ENCODE peak calls at places on chromosomes 5 and 9, in ten cellular contexts. H is AG04449; X is fibroblast of pulmonary artery; V is epithelial cell of proximal tubule; E is pancreas; K is heart left ventricle; R is neural crest cell; D is foreskin fibroblast; L is IMR-90; C is CD8-positive, alpha-beta T cell. U is an unnamed sample.

GRCh38 chr9:2291980-2292704 is 277.0 kb downstream of the SMARCA2 start:
- DNase-seq in H (no peak), X (peak), V (peak), E (no peak), K (no peak), R (no peak), D (peak), L (no peak), C (no peak), U (no peak)

GRCh38 chr9:98047002-98047401 is 9.5 kb upstream of the NANS start:
- DNase-seq in H (no peak), X (no peak), V (no peak), E (no peak), K (no peak), R (no peak), D (no peak), L (no peak), C (no peak), U (no peak)

GRCh38 chr5:91848453-91848852 is 465.3 kb upstream of the ARRDC3 start:
- DNase-seq in H (peak), X (peak), V (peak), E (no peak), K (no peak), R (no peak), D (peak), L (peak), C (no peak), U (peak)

GRCh38 chr9:121662896-121663580 is 11.6 kb downstream of the DAB2IP start:
- DNase-seq in H (no peak), X (no peak), V (no peak), E (peak), K (peak), R (no peak), D (no peak), L (no peak), C (no peak), U (no peak)

GRCh38 chr5:175466700-175467318 is 11.6 kb upstream of the SFXN1 start:
- DNase-seq in H (no peak), X (peak), V (no peak), E (no peak), K (no peak), R (no peak), D (no peak), L (no peak), C (no peak), U (no peak)

GRCh38 chr5:137453476-137454080 is 45.5 kb downstream of the SPOCK1 start:
- DNase-seq in H (no peak), X (peak), V (no peak), E (no peak), K (no peak), R (peak), D (peak), L (peak), C (no peak), U (peak)

GRCh38 chr5:78543292-78543691 is 105.3 kb downstream of the LHFPL2 start:
- DNase-seq in H (no peak), X (no peak), V (no peak), E (no peak), K (no peak), R (no peak), D (no peak), L (no peak), C (no peak), U (no peak)

GRCh38 chr9:114583371-114583770 is 4.2 kb upstream of the ATP6V1G1 start:
- DNase-seq in H (no peak), X (no peak), V (no peak), E (no peak), K (no peak), R (no peak), D (no peak), L (no peak), C (no peak), U (no peak)

GRCh38 chr5:57577432-57578175 is 95.0 kb upstream of the ACTBL2 start:
- DNase-seq in H (no peak), X (no peak), V (no peak), E (no peak), K (no peak), R (no peak), D (no peak), L (no peak), C (no peak), U (no peak)

GRCh38 chr5:31291323-31291854 is 97.9 kb downstream of the CDH6 start:
- DNase-seq in H (no peak), X (peak), V (no peak), E (no peak), K (no peak), R (no peak), D (peak), L (no peak), C (no peak), U (no peak)

GRCh38 chr5:15183520-15183919 is 311.9 kb upstream of the ANKH start:
- DNase-seq in H (no peak), X (peak), V (no peak), E (no peak), K (no peak), R (no peak), D (peak), L (peak), C (no peak), U (no peak)

GRCh38 chr9:78958887-78959286 is 612.9 kb upstream of the TLE4 start:
- DNase-seq in H (no peak), X (no peak), V (no peak), E (no peak), K (no peak), R (no peak), D (no peak), L (no peak), C (no peak), U (no peak)

GRCh38 chr5:154371687-154372086 is 74.1 kb upstream of the SAP30L start:
- DNase-seq in H (peak), X (peak), V (no peak), E (no peak), K (no peak), R (no peak), D (peak), L (peak), C (no peak), U (no peak)

GRCh38 chr5:5533927-5534326 is 111.5 kb downstream of the ICE1 start:
- DNase-seq in H (no peak), X (no peak), V (no peak), E (no peak), K (no peak), R (no peak), D (no peak), L (no peak), C (no peak), U (no peak)

GRCh38 chr9:4290427-4290837 is 9.4 kb downstream of the GLIS3 start:
- DNase-seq in H (no peak), X (no peak), V (no peak), E (no peak), K (no peak), R (no peak), D (peak), L (no peak), C (no peak), U (no peak)

GRCh38 chr5:8730194-8730593 is 815.7 kb downstream of the SEMA5A start:
- DNase-seq in H (peak), X (peak), V (no peak), E (no peak), K (no peak), R (no peak), D (peak), L (peak), C (no peak), U (no peak)

GRCh38 chr9:21994526-21994995 is at the start of gene CDKN2B-AS1:
- DNase-seq in H (no peak), X (peak), V (no peak), E (peak), K (peak), R (no peak), D (peak), L (peak), C (no peak), U (no peak)

GRCh38 chr5:4700886-4701285 is 439.2 kb upstream of the ADAMTS16 start:
- DNase-seq in H (no peak), X (no peak), V (peak), E (no peak), K (no peak), R (no peak), D (no peak), L (no peak), C (no peak), U (peak)

GRCh38 chr9:126988857-126989256 is 74.3 kb downstream of the RALGPS1 start:
- DNase-seq in H (no peak), X (no peak), V (no peak), E (no peak), K (no peak), R (no peak), D (no peak), L (no peak), C (no peak), U (no peak)

GRCh38 chr5:36162810-36163486 is 11.0 kb downstream of the SKP2 start:
- DNase-seq in H (no peak), X (no peak), V (no peak), E (no peak), K (no peak), R (no peak), D (no peak), L (no peak), C (no peak), U (no peak)

GRCh38 chr9:5688109-5688508 is 59.2 kb downstream of the RIC1 start:
- DNase-seq in H (no peak), X (peak), V (peak), E (no peak), K (no peak), R (no peak), D (peak), L (peak), C (no peak), U (no peak)

GRCh38 chr5:54988218-54988617 is 2.8 kb upstream of the ESM1 start:
- DNase-seq in H (no peak), X (no peak), V (no peak), E (no peak), K (no peak), R (no peak), D (no peak), L (no peak), C (no peak), U (no peak)

GRCh38 chr5:54986269-54986654 is 869 bp upstream of the ESM1 start:
- DNase-seq in H (no peak), X (no peak), V (no peak), E (no peak), K (no peak), R (no peak), D (no peak), L (no peak), C (no peak), U (no peak)

GRCh38 chr5:54981928-54982327 is 3.5 kb downstream of the ESM1 start:
- DNase-seq in H (no peak), X (no peak), V (no peak), E (no peak), K (no peak), R (no peak), D (no peak), L (no peak), C (no peak), U (no peak)

GRCh38 chr5:54988817-54989216 is 3.4 kb upstream of the ESM1 start:
- DNase-seq in H (no peak), X (no peak), V (no peak), E (no peak), K (no peak), R (no peak), D (no peak), L (no peak), C (no peak), U (no peak)

GRCh38 chr5:54985301-54986268 is at the start of gene ESM1:
- DNase-seq in H (no peak), X (peak), V (no peak), E (no peak), K (no peak), R (no peak), D (peak), L (peak), C (no peak), U (peak)
- TF ChIP-seq CTCF in H (peak), X (no peak), V (no peak), E (no peak), K (no peak), R (no peak), D (no peak), L (no peak), C (no peak), U (no peak)

GRCh38 chr9:95044731-95045508 is 272.6 kb downstream of the FANCC start:
- DNase-seq in H (no peak), X (no peak), V (no peak), E (peak), K (no peak), R (peak), D (peak), L (no peak), C (no peak), U (no peak)
- TF ChIP-seq CTCF in H (no peak), X (no peak), V (peak), E (peak), K (peak), R (peak), D (no peak), L (peak), C (no peak), U (peak)

DNA sequence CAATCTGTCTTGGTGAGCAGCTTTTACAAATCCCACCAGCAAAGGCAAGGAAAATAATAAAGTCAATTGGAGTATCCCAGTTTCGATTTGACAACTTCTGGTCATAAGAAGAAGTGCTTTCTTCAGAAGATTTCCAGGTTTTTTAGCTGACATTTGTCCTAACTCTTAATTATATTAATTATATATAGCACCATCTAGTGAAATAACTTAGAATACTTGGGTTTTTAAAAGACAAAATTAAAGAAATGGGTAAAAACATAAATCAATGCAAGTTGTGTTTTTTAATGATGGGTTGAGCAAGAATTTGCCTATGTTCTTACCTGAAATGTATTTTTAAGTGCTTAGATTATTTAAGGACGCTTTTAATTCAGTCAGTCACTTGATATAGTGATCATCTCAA is 421.8 kb downstream of the ACTL7B start:
- DNase-seq in H (no peak), X (no peak), V (no peak), E (no peak), K (no peak), R (no peak), D (peak), L (no peak), C (no peak), U (no peak)
- TF ChIP-seq CTCF in H (no peak), X (no peak), V (no peak), E (no peak), K (no peak), R (no peak), D (no peak), L (no peak), C (no peak), U (no peak)

GRCh38 chr5:102670224-102670836 is 84.8 kb upstream of the PAM start:
- DNase-seq in H (no peak), X (peak), V (no peak), E (no peak), K (peak), R (peak), D (peak), L (no peak), C (no peak), U (no peak)
- TF ChIP-seq CTCF in H (peak), X (peak), V (peak), E (peak), K (peak), R (peak), D (peak), L (peak), C (no peak), U (peak)

GRCh38 chr9:13902286-13902685 is 411.7 kb downstream of the NFIB start:
- DNase-seq in H (no peak), X (no peak), V (no peak), E (no peak), K (no peak), R (no peak), D (no peak), L (no peak), C (no peak), U (no peak)
- TF ChIP-seq CTCF in H (no peak), X (no peak), V (no peak), E (no peak), K (no peak), R (no peak), D (no peak), L (no peak), C (peak), U (no peak)

GRCh38 chr9:31839273-31839672 is 545.2 kb upstream of the ACO1 start:
- DNase-seq in H (no peak), X (peak), V (no peak), E (no peak), K (no peak), R (no peak), D (no peak), L (no peak), C (no peak), U (no peak)
- TF ChIP-seq CTCF in H (no peak), X (no peak), V (peak), E (no peak), K (no peak), R (no peak), D (no peak), L (no peak), C (no peak), U (peak)

GRCh38 chr5:56102885-56103284 is 108.1 kb upstream of the IL6ST start:
- DNase-seq in H (no peak), X (no peak), V (peak), E (no peak), K (no peak), R (no peak), D (no peak), L (peak), C (no peak), U (no peak)

GRCh38 chr5:56110646-56111403 is 116.1 kb upstream of the IL6ST start:
- DNase-seq in H (no peak), X (peak), V (no peak), E (no peak), K (no peak), R (no peak), D (peak), L (peak), C (no peak), U (no peak)

GRCh38 chr5:56108212-56108611 is 113.4 kb upstream of the IL6ST start:
- DNase-seq in H (no peak), X (no peak), V (no peak), E (no peak), K (no peak), R (no peak), D (no peak), L (no peak), C (no peak), U (no peak)

GRCh38 chr5:56105511-56106372 is 111.0 kb upstream of the IL6ST start:
- DNase-seq in H (no peak), X (no peak), V (no peak), E (no peak), K (no peak), R (no peak), D (no peak), L (no peak), C (no peak), U (no peak)

GRCh38 chr5:56106837-56107236 is 112.1 kb upstream of the IL6ST start:
- DNase-seq in H (no peak), X (no peak), V (no peak), E (no peak), K (no peak), R (no peak), D (no peak), L (no peak), C (no peak), U (no peak)
- TF ChIP-seq CTCF in H (no peak), X (no peak), V (no peak), E (no peak), K (no peak), R (no peak), D (no peak), L (no peak), C (no peak), U (no peak)

DNA sequence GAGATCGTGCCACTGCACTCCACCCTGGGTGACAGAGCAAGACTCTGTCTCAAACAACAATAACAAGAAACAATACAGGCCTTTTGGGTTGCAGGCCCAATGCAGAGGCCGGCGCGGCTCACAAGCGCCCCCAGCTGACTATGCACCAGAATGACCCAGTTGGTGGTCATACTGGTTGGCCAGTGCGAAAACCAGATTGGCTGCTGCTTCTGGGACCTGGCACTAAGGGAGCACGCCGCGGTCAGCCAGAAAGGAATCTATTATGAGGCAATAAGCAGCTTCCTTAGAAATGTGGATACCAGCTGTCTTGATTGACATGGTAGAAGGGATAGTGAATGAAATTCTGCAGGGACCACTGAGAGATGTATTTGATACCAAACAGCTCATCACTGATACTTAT is 35.0 kb downstream of the RANBP17 start:
- DNase-seq in H (no peak), X (peak), V (no peak), E (peak), K (no peak), R (peak), D (peak), L (peak), C (no peak), U (no peak)
- TF ChIP-seq CTCF in H (peak), X (peak), V (peak), E (no peak), K (no peak), R (peak), D (peak), L (peak), C (no peak), U (no peak)

DNA sequence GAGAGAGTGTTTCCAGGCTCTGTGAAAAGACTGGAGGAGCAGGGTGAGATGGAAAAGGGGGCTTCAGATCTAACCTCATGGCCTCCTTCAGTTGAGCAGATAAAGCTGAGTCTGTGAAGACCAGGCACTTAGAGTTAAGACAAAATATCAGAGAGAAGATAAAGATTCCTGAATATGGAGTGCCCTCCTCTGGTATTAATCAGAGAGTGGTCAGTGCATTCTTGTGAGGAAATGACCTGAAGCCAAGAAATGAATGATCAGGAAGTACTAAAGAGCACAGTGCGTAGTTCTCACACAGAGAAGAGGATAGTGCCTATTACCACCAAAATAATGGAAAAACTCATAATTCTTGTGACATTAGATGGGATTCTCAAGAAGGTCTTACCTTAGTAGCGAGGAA is 1417.0 kb upstream of the ACO1 start:
- DNase-seq in H (no peak), X (peak), V (peak), E (no peak), K (no peak), R (no peak), D (no peak), L (no peak), C (no peak), U (peak)
- TF ChIP-seq CTCF in H (no peak), X (no peak), V (peak), E (no peak), K (no peak), R (peak), D (no peak), L (no peak), C (no peak), U (peak)

U was measured in kidney epithelial cell.